ENCODE peak calls at places on chromosome 3, in eight cellular contexts. E is GM12878, K is K562, D is HCT116, Q is A549, F is GM23338, N is SK-N-SH, I is HepG2. C is an unnamed sample.

GRCh38 chr3:195065142-195065863 is 205.7 kb downstream of the XXYLT1 start:
- DNase-seq in E (no peak), K (no peak), D (no peak), Q (no peak), F (no peak), N (no peak), I (no peak), C (no peak)

GRCh38 chr3:127628788-127629456 is at the start of gene PODXL2:
- DNase-seq in E (no peak), K (peak), D (peak), Q (peak), F (peak), N (peak), I (peak), C (no peak)

GRCh38 chr3:71183544-71183943 is 400.0 kb downstream of the FOXP1 start:
- DNase-seq in E (no peak), K (no peak), D (no peak), Q (no peak), F (no peak), N (no peak), I (no peak), C (no peak)

GRCh38 chr3:69406156-69406555 is 20.3 kb upstream of the FRMD4B start:
- DNase-seq in E (no peak), K (no peak), D (no peak), Q (no peak), F (no peak), N (no peak), I (no peak), C (no peak)

GRCh38 chr3:8827641-8828040 is 58.2 kb upstream of the OXTR start:
- DNase-seq in E (no peak), K (no peak), D (no peak), Q (no peak), F (no peak), N (no peak), I (no peak), C (no peak)

GRCh38 chr3:72338942-72339749 is 509.1 kb downstream of the SHQ1 start:
- DNase-seq in E (peak), K (peak), D (peak), Q (peak), F (no peak), N (no peak), I (peak), C (no peak)

GRCh38 chr3:127682576-127682975 is 9.8 kb downstream of the ABTB1 start:
- DNase-seq in E (no peak), K (no peak), D (no peak), Q (no peak), F (peak), N (no peak), I (no peak), C (no peak)

GRCh38 chr3:47057212-47057671 is 77.8 kb downstream of the NBEAL2 start:
- DNase-seq in E (no peak), K (no peak), D (no peak), Q (no peak), F (no peak), N (no peak), I (no peak), C (no peak)

GRCh38 chr3:5093786-5094185 is 28.3 kb upstream of the ARL8B start:
- DNase-seq in E (no peak), K (no peak), D (no peak), Q (no peak), F (no peak), N (no peak), I (no peak), C (no peak)

GRCh38 chr3:45785626-45786150 is 10.6 kb downstream of the SLC6A20 start:
- DNase-seq in E (no peak), K (no peak), D (no peak), Q (no peak), F (no peak), N (no peak), I (no peak), C (no peak)

GRCh38 chr3:46856576-46857471 is 6.4 kb downstream of the MYL3 start:
- DNase-seq in E (no peak), K (no peak), D (no peak), Q (no peak), F (no peak), N (no peak), I (no peak), C (no peak)

DNA sequence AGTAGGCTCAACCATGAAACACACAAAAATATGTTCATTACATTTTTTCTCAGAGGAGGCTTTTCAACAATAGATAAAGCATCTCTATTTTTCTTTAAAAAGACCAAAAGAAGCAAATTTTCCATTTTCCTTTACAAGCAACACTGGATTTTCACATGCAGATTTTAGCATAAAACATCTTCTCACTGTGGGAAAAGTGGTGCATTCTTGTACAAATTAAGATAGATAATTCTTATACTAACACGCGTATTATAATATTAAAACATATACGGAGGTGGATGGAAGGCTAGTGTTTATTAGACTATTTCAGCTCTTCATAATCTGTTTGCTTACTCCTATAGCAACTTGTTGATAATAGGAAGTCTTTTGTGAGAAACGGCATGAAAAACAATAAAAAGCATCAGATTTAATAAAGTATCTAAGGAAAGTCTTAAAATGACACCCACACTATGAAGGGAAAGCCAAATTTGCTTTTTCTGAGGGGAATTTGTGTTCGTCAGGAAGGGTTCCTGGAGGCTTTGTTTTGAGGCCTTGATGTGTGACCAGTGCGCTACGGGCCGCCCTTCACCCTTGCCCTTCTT is 529.6 kb downstream of the SOX2 start:
- DNase-seq in E (no peak), K (no peak), D (no peak), Q (no peak), F (no peak), N (no peak), I (no peak), C (no peak)
- H3K27ac ChIP-seq in E (no peak), K (no peak), D (no peak), Q (no peak), F (no peak), N (no peak), I (no peak), C (no peak)

GRCh38 chr3:11304160-11304559 is 32.0 kb downstream of the ATG7 start:
- DNase-seq in E (no peak), K (no peak), D (no peak), Q (no peak), F (no peak), N (no peak), I (no peak), C (no peak)

GRCh38 chr3:11302444-11302843 is 30.2 kb downstream of the ATG7 start:
- DNase-seq in E (no peak), K (no peak), D (no peak), Q (no peak), F (no peak), N (no peak), I (no peak), C (no peak)

GRCh38 chr3:11306815-11307589 is 34.8 kb downstream of the ATG7 start:
- DNase-seq in E (no peak), K (no peak), D (no peak), Q (no peak), F (no peak), N (no peak), I (no peak), C (no peak)

GRCh38 chr3:11307830-11308432 is 35.7 kb downstream of the ATG7 start:
- DNase-seq in E (no peak), K (no peak), D (no peak), Q (no peak), F (no peak), N (no peak), I (no peak), C (no peak)

GRCh38 chr3:11305509-11305908 is 33.3 kb downstream of the ATG7 start:
- DNase-seq in E (no peak), K (no peak), D (no peak), Q (peak), F (no peak), N (no peak), I (no peak), C (no peak)
- TF ChIP-seq REST in E (no peak), K (no peak), D (no peak), Q (no peak), F (no peak), N (no peak), I (no peak), C (no peak)

GRCh38 chr3:101026881-101027678 is 33.9 kb upstream of the ABI3BP start:
- DNase-seq in E (no peak), K (no peak), D (no peak), Q (no peak), F (no peak), N (no peak), I (no peak), C (no peak)
- H3K27ac ChIP-seq in E (no peak), K (no peak), D (no peak), Q (no peak), F (no peak), N (no peak), I (no peak), C (no peak)

DNA sequence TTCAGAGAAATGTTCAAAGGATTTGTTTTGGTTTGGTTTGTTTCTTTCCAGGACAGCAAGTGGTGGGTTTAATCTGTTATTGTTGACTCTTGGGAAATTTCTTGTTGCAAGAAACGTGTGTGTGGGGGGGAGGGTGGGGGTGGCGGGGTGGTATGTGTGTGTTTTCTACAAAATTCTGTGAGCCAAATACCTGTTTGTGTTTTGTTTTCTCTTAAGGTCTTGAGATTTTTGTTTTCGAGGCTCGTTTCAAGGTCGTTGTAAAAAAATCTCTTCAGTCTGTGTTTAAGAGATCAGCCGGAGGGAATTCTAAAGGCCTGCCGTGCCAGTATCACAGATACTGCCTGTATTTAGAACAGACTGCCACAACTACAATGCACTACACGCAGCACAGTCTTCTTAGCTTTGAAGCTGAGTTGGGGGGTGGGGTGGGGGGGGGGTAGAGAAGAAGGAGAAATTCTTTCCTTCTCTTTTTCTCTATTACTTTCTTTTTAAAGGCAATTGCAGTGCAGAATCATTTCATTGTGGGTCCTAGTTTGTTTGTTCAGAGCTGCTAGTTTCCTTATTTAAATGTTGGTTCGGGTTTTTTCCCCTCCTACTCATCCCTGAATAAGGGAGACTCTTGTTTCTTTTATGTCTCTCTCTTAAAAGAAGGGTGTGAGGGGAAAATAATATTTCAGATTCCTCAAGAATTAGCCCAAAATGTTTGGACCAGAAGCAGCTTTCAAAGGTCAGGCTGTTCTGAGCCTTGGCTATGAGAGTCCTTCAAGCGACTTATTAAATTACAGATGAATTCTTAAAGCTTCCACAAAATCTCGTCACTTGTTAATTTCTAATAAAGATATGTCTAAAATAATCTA is 1.4 kb upstream of the BCL6 start:
- DNase-seq in E (no peak), K (peak), D (no peak), Q (no peak), F (peak), N (no peak), I (no peak), C (no peak)
- TF ChIP-seq REST in E (no peak), K (no peak), D (no peak), Q (no peak), F (no peak), N (no peak), I (no peak), C (no peak)

DNA sequence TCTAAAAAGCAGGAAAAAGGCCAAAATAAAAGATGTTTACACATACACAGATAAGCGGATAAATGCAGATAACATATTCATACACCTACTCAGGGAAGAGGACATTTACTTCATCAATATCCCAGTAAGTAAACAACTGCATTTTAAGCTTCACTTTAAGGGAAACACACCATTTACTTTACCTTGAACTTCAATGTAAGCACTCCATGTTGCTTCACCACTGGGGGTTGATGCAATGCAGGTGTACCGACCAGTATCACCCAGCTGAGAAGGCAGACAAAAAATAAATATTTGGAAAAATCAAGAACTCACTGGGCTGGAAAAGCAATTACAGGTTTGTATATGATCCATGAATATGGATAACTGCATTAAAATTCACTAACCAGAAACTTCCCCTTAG is 1099.5 kb downstream of the ROBO1 start:
- DNase-seq in E (no peak), K (no peak), D (no peak), Q (no peak), F (no peak), N (no peak), I (peak), C (no peak)
- H3K27ac ChIP-seq in E (no peak), K (no peak), D (no peak), Q (no peak), F (no peak), N (no peak), I (no peak), C (no peak)

C was measured in HL-60.